ENCODE peak calls at places on chromosomes 12 and 14, in five cellular contexts. S is A549, L is GM12878, B is SK-N-SH, W is K562. T is an unnamed sample.

GRCh38 chr12:43893670-43894069 is 57.8 kb downstream of the TMEM117 start:
- DNase-seq in W (no peak), B (no peak), L (no peak), S (no peak), T (peak)

GRCh38 chr12:42482820-42483533 is 106.6 kb downstream of the PRICKLE1 start:
- DNase-seq in W (peak), B (peak), S (peak), L (no peak), T (peak)

GRCh38 chr12:116601524-116601923 is 42.3 kb downstream of the MAP1LC3B2 start:
- DNase-seq in W (peak), B (no peak), S (no peak), L (no peak), T (peak)

GRCh38 chr12:94157891-94158495 is 9.6 kb downstream of the PLXNC1 start:
- DNase-seq in W (no peak), B (no peak), S (no peak), L (peak), T (no peak)

GRCh38 chr12:14771651-14772137 is 31.6 kb downstream of the WBP11 start:
- DNase-seq in S (no peak), B (peak), L (peak), W (no peak), T (no peak)

GRCh38 chr14:75175677-75176141 is 703 bp downstream of the TMED10 start:
- DNase-seq in L (no peak), B (no peak), W (no peak), S (peak), T (peak)

GRCh38 chr12:109833307-109834189 is at the start of gene TRPV4:
- DNase-seq in W (no peak), L (no peak), S (no peak), B (peak), T (peak)

GRCh38 chr12:110349521-110350151 is 53.9 kb downstream of the ANAPC7 start:
- DNase-seq in B (no peak), S (no peak), W (no peak), L (no peak), T (no peak)

GRCh38 chr12:27592548-27592947 is 68.5 kb downstream of the PPFIBP1 start:
- DNase-seq in S (no peak), W (no peak), B (no peak), L (peak), T (peak)

GRCh38 chr12:8647968-8648367 is 14.7 kb downstream of the MFAP5 start:
- DNase-seq in W (no peak), B (no peak), S (no peak), L (no peak), T (no peak)

GRCh38 chr14:86221000-86221399 is 691.1 kb downstream of the FLRT2 start:
- DNase-seq in S (no peak), L (no peak), B (no peak), W (peak), T (peak)

GRCh38 chr12:65263777-65264176 is 14.7 kb upstream of the MSRB3 start:
- DNase-seq in L (no peak), W (no peak), B (no peak), S (no peak), T (no peak)

GRCh38 chr12:72448089-72448488 is 175.9 kb downstream of the TRHDE start:
- DNase-seq in L (no peak), B (no peak), W (no peak), S (no peak), T (peak)

GRCh38 chr14:36553650-36554260 is 28.7 kb downstream of the NKX2-8 start:
- DNase-seq in W (peak), S (peak), B (peak), L (no peak), T (peak)

GRCh38 chr14:69405762-69406161 is 7.3 kb downstream of the SLC39A9 start:
- DNase-seq in L (no peak), S (no peak), B (no peak), W (no peak), T (no peak)

GRCh38 chr14:63852817-63853730 is at the start of gene SYNE2:
- DNase-seq in W (peak), B (peak), S (peak), L (no peak), T (peak)

GRCh38 chr12:57093412-57094193 is 4.7 kb downstream of the NAB2 start:
- DNase-seq in L (no peak), W (peak), B (peak), S (peak), T (peak)

GRCh38 chr12:51847830-51848727 is at the start of gene FIGNL2:
- DNase-seq in L (no peak), B (peak), W (peak), S (peak), T (peak)

GRCh38 chr12:78697817-78698415 is 166.7 kb upstream of the SYT1 start:
- DNase-seq in L (no peak), B (no peak), S (no peak), W (no peak), T (peak)

GRCh38 chr14:70498191-70498590 is 36.6 kb downstream of the ADAM20 start:
- DNase-seq in B (no peak), W (no peak), L (no peak), S (no peak), T (no peak)

GRCh38 chr12:95073698-95074520 is 491 bp upstream of the NR2C1 start:
- DNase-seq in S (no peak), B (no peak), L (no peak), W (peak), T (no peak)

GRCh38 chr14:22533057-22533704 is 55.8 kb downstream of the DAD1 start:
- DNase-seq in L (no peak), B (no peak), W (no peak), S (no peak), T (no peak)

GRCh38 chr12:49057888-49058287 is 2.7 kb downstream of the KMT2D start:
- DNase-seq in B (peak), L (no peak), S (no peak), W (peak), T (no peak)

GRCh38 chr14:32004300-32004699 is 72.8 kb upstream of the ARHGAP5 start:
- DNase-seq in B (no peak), W (no peak), S (no peak), L (no peak), T (no peak)

DNA sequence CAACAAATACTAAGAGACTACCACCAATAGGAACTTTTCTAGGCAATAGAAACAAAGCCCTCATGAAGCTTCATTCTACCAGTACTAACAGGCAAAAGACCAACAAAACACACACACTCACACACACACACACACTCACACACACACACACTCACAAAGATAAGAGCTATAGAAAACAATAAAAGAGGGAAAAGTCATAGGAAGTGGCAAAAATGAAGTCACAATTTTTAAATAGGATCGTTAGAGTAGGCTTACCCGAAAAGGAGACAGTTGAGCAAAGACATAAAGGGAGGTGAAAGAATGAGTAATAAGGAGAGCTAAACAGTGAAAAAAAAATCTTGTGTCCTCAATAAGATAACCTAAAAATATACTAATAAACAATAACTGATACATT is 66.5 kb downstream of the C2CD5 start:
- DNase-seq in W (no peak), S (no peak), B (no peak), L (no peak), T (no peak)
- TF ChIP-seq SMC3 in W (no peak), S (no peak), B (no peak), L (no peak), T (no peak)

GRCh38 chr12:45944771-45945170 is 45.6 kb downstream of the SCAF11 start:
- DNase-seq in B (no peak), L (no peak), S (no peak), W (no peak), T (no peak)

GRCh38 chr12:45948546-45948945 is 41.8 kb downstream of the SCAF11 start:
- DNase-seq in W (no peak), S (no peak), L (no peak), B (no peak), T (no peak)

GRCh38 chr12:45946435-45946834 is 43.9 kb downstream of the SCAF11 start:
- DNase-seq in L (no peak), B (no peak), W (no peak), S (no peak), T (no peak)
- TF ChIP-seq SMC3 in L (no peak), B (no peak), W (no peak), S (no peak), T (no peak)

DNA sequence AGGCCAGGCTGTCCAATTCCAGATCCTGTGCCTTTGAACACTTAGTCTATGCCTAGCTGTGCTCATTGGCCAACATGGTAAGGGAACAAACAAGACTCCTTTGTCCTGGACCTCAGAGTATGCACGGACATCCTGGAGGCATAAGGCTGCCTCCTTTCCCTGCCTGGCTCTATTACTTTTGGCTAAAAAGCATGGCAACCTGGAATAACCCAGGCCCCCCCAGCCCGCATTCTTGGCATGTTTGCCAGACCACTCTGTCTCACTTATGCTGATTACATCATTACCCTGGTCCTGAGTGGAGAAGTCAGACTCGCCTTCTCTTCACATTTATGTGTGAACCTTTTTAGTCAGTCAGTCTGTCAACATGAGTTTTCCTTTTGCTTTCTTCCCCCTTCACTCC is 58.0 kb upstream of the ELK3 start:
- DNase-seq in L (no peak), S (no peak), B (no peak), W (no peak), T (peak)
- TF ChIP-seq SMC3 in L (no peak), S (no peak), B (no peak), W (no peak), T (no peak)

GRCh38 chr12:59121466-59121865 is 201.2 kb upstream of the LRIG3 start:
- DNase-seq in B (no peak), S (no peak), L (no peak), W (no peak), T (no peak)

GRCh38 chr12:59119676-59120075 is 199.4 kb upstream of the LRIG3 start:
- DNase-seq in L (no peak), S (no peak), W (no peak), B (no peak), T (peak)

GRCh38 chr12:59118356-59118755 is 198.1 kb upstream of the LRIG3 start:
- DNase-seq in W (no peak), L (no peak), B (no peak), S (no peak), T (no peak)

DNA sequence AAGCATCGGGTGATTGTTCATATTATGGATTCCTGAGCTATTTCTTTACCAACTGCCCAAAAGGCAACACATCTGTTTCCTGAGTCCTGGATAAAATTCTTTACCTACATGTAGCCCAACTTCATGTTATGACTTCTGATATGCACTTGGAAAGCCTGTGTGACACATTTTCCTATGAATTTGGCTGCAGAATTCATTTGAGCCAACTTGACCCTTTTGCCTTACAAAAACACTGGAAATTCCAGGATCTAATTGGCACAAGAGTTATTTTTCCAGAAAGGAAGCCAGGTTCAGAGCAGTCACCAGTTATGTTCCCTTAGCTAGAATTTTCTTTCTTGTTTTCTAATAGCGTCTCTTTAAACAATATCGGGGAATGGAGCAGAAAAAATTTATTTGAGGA is 202.5 kb upstream of the LRIG3 start:
- DNase-seq in B (no peak), L (no peak), S (no peak), W (no peak), T (no peak)
- TF ChIP-seq SMC3 in B (no peak), L (no peak), S (no peak), W (no peak), T (no peak)

GRCh38 chr12:84732941-84733340 is 179.7 kb downstream of the SLC6A15 start:
- DNase-seq in B (no peak), W (no peak), L (no peak), S (no peak), T (no peak)

GRCh38 chr12:84723988-84724387 is 188.6 kb downstream of the SLC6A15 start:
- DNase-seq in S (no peak), B (no peak), L (no peak), W (no peak), T (no peak)

GRCh38 chr12:84730561-84731162 is 181.9 kb downstream of the SLC6A15 start:
- DNase-seq in W (no peak), B (peak), S (no peak), L (no peak), T (no peak)

DNA sequence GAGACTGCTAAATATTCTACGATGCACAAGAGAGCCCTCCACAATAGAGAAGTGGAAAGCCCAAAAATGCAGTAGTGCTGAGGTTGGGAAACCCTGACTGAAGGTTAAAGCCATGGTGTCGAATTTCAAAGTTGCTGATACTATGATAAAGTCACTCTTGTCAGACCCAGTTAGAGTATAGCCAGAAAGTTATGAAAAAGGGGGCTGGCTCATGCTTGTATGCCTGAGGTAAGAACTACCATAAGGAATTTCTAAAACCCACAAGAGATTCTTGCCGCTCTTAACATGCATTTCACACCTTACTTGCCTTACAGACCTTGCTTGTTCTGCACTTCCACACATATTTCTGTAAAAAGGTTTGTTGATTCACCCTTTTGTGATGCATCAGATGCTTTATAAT is 184.6 kb downstream of the SLC6A15 start:
- DNase-seq in L (no peak), B (no peak), S (no peak), W (no peak), T (no peak)
- TF ChIP-seq SMC3 in L (no peak), B (no peak), S (no peak), W (no peak), T (no peak)

GRCh38 chr12:4006743-4007142 is 133.5 kb upstream of the PARP11 start:
- DNase-seq in S (no peak), W (no peak), B (no peak), L (no peak), T (no peak)
- TF ChIP-seq SMC3 in S (no peak), W (no peak), B (no peak), L (no peak), T (no peak)

T was measured in IMR-90.